ENCODE peak calls at places on chromosomes 13 and 19, in four cellular contexts. W, M, X and O are unnamed samples. For H3K27me3, the result is how much of the 10 kb centered on the place peaks cover.

GRCh38 chr19:30784850-30785459 is 412.8 kb downstream of the ZNF536 start:
- DNase-seq in W (no peak), M (peak), X (peak), O (peak)

GRCh38 chr13:39536906-39537305 is 66.1 kb downstream of the LHFPL6 start:
- DNase-seq in W (peak), M (no peak), X (no peak), O (no peak)

GRCh38 chr13:113654175-113654560 is 3.8 kb downstream of the ATP4B start:
- DNase-seq in W (no peak), M (peak), X (no peak), O (no peak)

GRCh38 chr13:21902709-21903098 is 231.8 kb downstream of the FGF9 start:
- DNase-seq in W (no peak), M (no peak), X (no peak), O (no peak)

GRCh38 chr19:42370068-42370520 is 20.0 kb downstream of the CNFN start:
- DNase-seq in W (no peak), M (no peak), X (no peak), O (no peak)

GRCh38 chr13:35697281-35697680 is 220.8 kb upstream of the MAB21L1 start:
- DNase-seq in W (peak), M (no peak), X (no peak), O (no peak)

GRCh38 chr19:1104452-1105216 is 840 bp downstream of the GPX4 start:
- DNase-seq in W (peak), M (peak), X (peak), O (peak)

GRCh38 chr19:52664461-52664860 is 26.3 kb upstream of the ZNF83 start:
- DNase-seq in W (no peak), M (no peak), X (no peak), O (no peak)

GRCh38 chr13:92843549-92843948 is 383.1 kb upstream of the GPC6 start:
- DNase-seq in W (peak), M (no peak), X (peak), O (peak)

GRCh38 chr13:106274551-106275208 is 260.8 kb downstream of the EFNB2 start:
- DNase-seq in W (peak), M (no peak), X (peak), O (peak)
- H3K27me3 ChIP-seq in W (under half), M (under half), X (under half), O (under half)

DNA sequence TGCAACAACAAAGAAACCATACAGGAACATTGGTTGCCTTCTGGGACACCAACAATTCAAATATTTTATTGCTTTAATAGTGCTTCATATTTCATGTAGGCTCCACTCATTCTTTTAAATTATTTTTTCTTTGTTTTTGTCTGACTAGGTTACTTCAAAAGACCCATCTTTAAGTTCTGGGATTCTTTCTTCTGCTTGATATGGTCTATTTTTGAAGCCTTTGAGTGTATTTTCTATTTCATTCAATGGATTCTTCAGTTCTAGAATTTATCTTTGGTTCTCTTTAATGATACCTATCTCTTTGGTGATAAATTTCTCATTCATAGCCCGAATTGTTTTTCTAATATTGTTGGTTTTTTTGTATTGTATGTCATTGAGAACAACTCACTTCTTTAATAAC is 38.6 kb downstream of the IGFL3 start:
- DNase-seq in W (no peak), M (no peak), X (no peak), O (no peak)
- H3K27me3 ChIP-seq in W (under half), M (under half), X (under half), O (under half)

DNA sequence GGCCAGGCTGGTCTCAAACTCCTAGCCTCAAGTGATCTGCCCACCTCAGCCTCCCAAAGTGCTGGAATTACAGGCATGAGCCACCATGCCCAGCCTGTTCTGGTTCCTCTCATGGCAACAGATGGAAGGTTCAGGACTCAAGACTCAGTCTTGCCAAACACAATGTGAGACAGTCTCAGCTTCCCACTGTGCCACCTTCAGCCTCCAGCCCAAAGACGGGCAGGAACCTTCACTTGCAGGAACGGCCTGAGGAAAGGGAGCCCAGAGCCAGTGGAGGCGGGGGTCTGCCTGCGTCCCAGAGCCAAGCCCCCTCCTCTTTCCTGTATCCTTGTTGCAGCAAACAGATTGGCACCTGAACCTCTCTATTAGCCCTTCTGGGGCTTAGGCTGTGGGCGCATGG is 2.9 kb upstream of the CHST8 start:
- DNase-seq in W (no peak), M (peak), X (no peak), O (no peak)
- H3K27me3 ChIP-seq in W (under half), M (under half), X (half or more), O (under half)

GRCh38 chr19:5485286-5485636 is 30.0 kb downstream of the ZNRF4 start:
- DNase-seq in W (no peak), M (no peak), X (no peak), O (no peak)
- H3K27me3 ChIP-seq in W (under half), M (under half), X (under half), O (under half)

GRCh38 chr13:111519490-111520170 is 199.2 kb downstream of the TEX29 start:
- DNase-seq in W (no peak), M (no peak), X (no peak), O (no peak)

GRCh38 chr13:111519041-111519440 is 198.6 kb downstream of the TEX29 start:
- DNase-seq in W (no peak), M (no peak), X (no peak), O (no peak)

GRCh38 chr13:111517641-111518010 is 197.2 kb downstream of the TEX29 start:
- DNase-seq in W (no peak), M (no peak), X (no peak), O (no peak)

GRCh38 chr13:111516712-111517640 is 196.5 kb downstream of the TEX29 start:
- DNase-seq in W (no peak), M (no peak), X (no peak), O (no peak)

GRCh38 chr13:111518161-111518791 is 197.8 kb downstream of the TEX29 start:
- DNase-seq in W (no peak), M (no peak), X (no peak), O (no peak)
- H3K27me3 ChIP-seq in W (under half), M (under half), X (under half), O (under half)

DNA sequence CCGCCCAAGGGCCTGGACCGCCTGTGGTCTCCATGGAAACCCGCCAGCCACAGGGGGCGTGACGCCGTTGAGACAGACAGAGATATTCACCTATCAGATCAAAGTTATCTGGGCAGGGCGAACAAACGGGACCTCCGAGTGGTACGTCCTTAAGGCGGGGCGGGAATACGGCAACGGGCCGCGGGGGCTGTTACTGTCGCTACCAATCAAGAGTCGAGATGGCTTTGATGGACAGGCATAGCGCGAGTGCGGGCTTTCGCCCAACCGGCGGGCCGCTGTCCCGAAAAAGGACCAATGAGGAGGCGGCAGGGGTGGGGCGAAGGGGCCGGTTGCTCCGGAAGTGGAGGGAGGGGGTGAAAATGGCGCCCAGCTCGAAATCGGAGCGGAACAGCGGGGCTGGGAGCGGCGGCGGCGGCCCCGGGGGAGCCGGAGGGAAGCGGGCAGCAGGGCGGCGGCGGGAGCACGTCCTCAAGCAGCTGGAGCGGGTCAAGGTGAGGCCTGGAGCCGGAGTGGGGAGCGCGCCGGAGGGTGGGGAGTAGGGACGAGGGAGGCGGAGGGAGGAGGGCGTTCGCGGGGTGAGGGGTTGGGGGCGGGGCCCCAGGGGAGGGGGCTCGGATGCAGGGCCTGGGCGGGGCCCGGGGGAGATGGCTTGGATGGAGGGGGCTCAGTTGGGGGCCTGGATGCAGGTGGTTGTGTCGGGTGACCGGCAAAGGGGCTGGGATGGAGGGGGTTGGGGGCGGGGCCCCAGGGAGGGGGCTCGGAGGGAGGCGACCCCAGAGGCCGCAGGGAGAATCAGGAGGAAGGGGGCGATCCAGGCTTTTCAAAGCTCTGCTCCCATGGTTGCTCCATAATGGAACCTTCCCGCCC is at the start of gene DCAF15:
- DNase-seq in W (peak), M (peak), X (peak), O (peak)
- H3K27me3 ChIP-seq in W (under half), M (under half), X (under half), O (under half)

DNA sequence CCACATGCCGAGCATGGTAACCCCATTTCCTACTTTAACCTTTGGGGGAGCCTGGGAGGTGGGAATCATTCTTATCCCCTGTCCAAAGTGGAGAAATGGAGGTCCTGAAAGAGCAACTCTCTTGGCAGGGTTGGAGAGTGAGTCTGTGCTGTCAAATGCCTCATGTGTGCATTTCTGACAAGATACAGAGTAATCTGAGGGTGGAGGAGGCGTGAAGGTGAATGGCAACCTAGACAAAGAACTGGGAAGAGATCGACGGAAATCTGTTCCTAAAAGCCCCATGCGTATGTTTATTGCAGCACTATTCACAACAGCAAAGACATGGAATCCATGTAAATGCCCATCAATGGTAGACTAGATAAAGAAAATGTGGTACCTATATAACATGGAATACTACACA is 63.8 kb upstream of the USP29 start:
- DNase-seq in W (no peak), M (no peak), X (no peak), O (no peak)
- H3K27me3 ChIP-seq in W (under half), M (under half), X (under half), O (under half)

GRCh38 chr13:27022571-27023311 is 148.9 kb downstream of the USP12 start:
- DNase-seq in W (peak), M (peak), X (peak), O (peak)

GRCh38 chr13:27018882-27019281 is 152.7 kb downstream of the USP12 start:
- DNase-seq in W (no peak), M (no peak), X (no peak), O (no peak)

GRCh38 chr13:27023385-27023784 is 148.2 kb downstream of the USP12 start:
- DNase-seq in W (no peak), M (no peak), X (no peak), O (no peak)

GRCh38 chr13:27018230-27018875 is 153.3 kb downstream of the USP12 start:
- DNase-seq in W (no peak), M (no peak), X (no peak), O (no peak)

GRCh38 chr13:27020415-27020814 is 151.2 kb downstream of the USP12 start:
- DNase-seq in W (no peak), M (no peak), X (no peak), O (no peak)
- H3K27me3 ChIP-seq in W (under half), M (under half), X (under half), O (under half)

GRCh38 chr13:96299235-96299634 is 209.3 kb downstream of the HS6ST3 start:
- DNase-seq in W (no peak), M (no peak), X (peak), O (no peak)

GRCh38 chr13:96294930-96295657 is 205.2 kb downstream of the HS6ST3 start:
- DNase-seq in W (no peak), M (no peak), X (no peak), O (no peak)

DNA sequence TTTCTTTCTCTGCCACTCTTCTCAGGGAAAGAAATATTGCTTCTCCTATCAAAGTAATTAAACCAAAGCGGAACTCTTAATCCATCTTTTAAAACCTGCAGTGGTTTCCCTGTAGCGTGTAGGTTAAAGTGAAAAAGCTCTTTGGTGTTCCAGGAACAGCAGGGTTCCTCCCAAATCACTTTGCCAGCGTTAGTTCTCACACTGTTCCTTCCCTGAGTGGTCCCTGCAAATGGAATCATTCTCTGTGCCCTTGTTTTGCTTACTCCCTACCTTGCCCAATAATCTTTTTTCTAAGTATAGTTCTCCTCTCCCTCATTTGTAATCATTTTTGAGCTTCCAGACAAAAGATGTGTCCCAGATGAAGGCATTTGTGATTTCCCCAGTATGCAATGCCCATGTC is 207.5 kb downstream of the HS6ST3 start:
- DNase-seq in W (no peak), M (no peak), X (no peak), O (no peak)
- H3K27me3 ChIP-seq in W (under half), M (under half), X (under half), O (under half)